ENCODE peak calls at places on chromosomes 3 and 15, in six cellular contexts. K is RWPE2, J is MCF 10A, D is transverse colon, T is lower lobe of right lung, H is neural progenitor cell. W is an unnamed sample.

GRCh38 chr15:71435552-71435951 is 320.3 kb downstream of the THSD4 start:
- DNase-seq in K (no peak), J (no peak), D (no peak), T (no peak), H (no peak), W (no peak)

GRCh38 chr3:88003115-88003755 is 55.6 kb downstream of the CGGBP1 start:
- DNase-seq in K (no peak), J (peak), D (no peak), T (no peak), H (peak), W (no peak)

GRCh38 chr15:31254431-31255175 is 72.0 kb upstream of the KLF13 start:
- DNase-seq in K (peak), J (peak), D (peak), T (no peak), H (no peak), W (no peak)

GRCh38 chr3:25631989-25632388 is 32.7 kb downstream of the TOP2B start:
- DNase-seq in K (no peak), J (no peak), D (no peak), T (no peak), H (no peak), W (no peak)

GRCh38 chr3:108403921-108404320 is 106.5 kb downstream of the MYH15 start:
- DNase-seq in K (no peak), J (no peak), D (no peak), T (no peak), H (no peak), W (no peak)

GRCh38 chr3:109702252-109702651 is 364.9 kb upstream of the DPPA4 start:
- DNase-seq in K (no peak), J (peak), D (no peak), T (no peak), H (no peak), W (no peak)

GRCh38 chr15:33140326-33140725 is 54.2 kb downstream of the FMN1 start:
- DNase-seq in K (no peak), J (no peak), D (no peak), T (no peak), H (no peak), W (no peak)

GRCh38 chr3:108946292-108947290 is 7.1 kb downstream of the GUCA1C start:
- DNase-seq in K (no peak), J (peak), D (no peak), T (no peak), H (no peak), W (no peak)

GRCh38 chr15:35166730-35167359 is 81.8 kb upstream of the NANOGP8 start:
- DNase-seq in K (no peak), J (no peak), D (no peak), T (no peak), H (no peak), W (no peak)

GRCh38 chr3:14216257-14217048 is 37.8 kb downstream of the LSM3 start:
- DNase-seq in K (no peak), J (no peak), D (no peak), T (no peak), H (peak), W (peak)

GRCh38 chr15:84949043-84949442 is 32.6 kb upstream of the PDE8A start:
- DNase-seq in K (no peak), J (no peak), D (no peak), T (no peak), H (no peak), W (no peak)

GRCh38 chr15:60328852-60329443 is 68.8 kb downstream of the ANXA2 start:
- DNase-seq in K (no peak), J (peak), D (no peak), T (no peak), H (peak), W (peak)

GRCh38 chr3:61975199-61975598 is 398.2 kb downstream of the FEZF2 start:
- DNase-seq in K (no peak), J (no peak), D (no peak), T (no peak), H (no peak), W (no peak)

GRCh38 chr3:133595341-133595740 is 21.9 kb downstream of the CDV3 start:
- DNase-seq in K (no peak), J (peak), D (no peak), T (no peak), H (no peak), W (no peak)

GRCh38 chr15:36903195-36903594 is 197.2 kb downstream of the MEIS2 start:
- DNase-seq in K (no peak), J (no peak), D (no peak), T (no peak), H (no peak), W (no peak)

GRCh38 chr3:187924651-187925050 is 179.4 kb upstream of the BCL6 start:
- DNase-seq in K (no peak), J (no peak), D (no peak), T (no peak), H (no peak), W (no peak)

GRCh38 chr3:50369271-50369670 is 9.9 kb upstream of the TMEM115 start:
- DNase-seq in K (no peak), J (no peak), D (no peak), T (no peak), H (no peak), W (no peak)

GRCh38 chr3:128279594-128279880 is 126.3 kb downstream of the EEFSEC start:
- DNase-seq in K (no peak), J (no peak), D (no peak), T (no peak), H (no peak), W (no peak)

GRCh38 chr15:80613762-80614365 is 81.2 kb upstream of the ABHD17C start:
- DNase-seq in K (no peak), J (no peak), D (no peak), T (no peak), H (no peak), W (no peak)

GRCh38 chr3:15050405-15051092 is 14.6 kb downstream of the MRPS25 start:
- DNase-seq in K (no peak), J (no peak), D (peak), T (no peak), H (no peak), W (no peak)

GRCh38 chr3:184776916-184777315 is 35.0 kb upstream of the VPS8 start:
- DNase-seq in K (no peak), J (no peak), D (no peak), T (no peak), H (no peak), W (no peak)

GRCh38 chr15:68558318-68559305 is 20.2 kb upstream of the CORO2B start:
- DNase-seq in K (peak), J (peak), D (peak), T (no peak), H (peak), W (peak)

GRCh38 chr3:176430244-176430893 is 766.9 kb downstream of the TBL1XR1 start:
- DNase-seq in K (no peak), J (peak), D (no peak), T (no peak), H (peak), W (no peak)

GRCh38 chr3:13581485-13582365 is 32.8 kb downstream of the FBLN2 start:
- DNase-seq in K (peak), J (no peak), D (no peak), T (no peak), H (no peak), W (no peak)

GRCh38 chr3:78728406-78729145 is 1039.2 kb downstream of the ROBO1 start:
- DNase-seq in K (no peak), J (peak), D (peak), T (peak), H (peak), W (peak)

GRCh38 chr3:72186485-72186864 is 401.5 kb upstream of the PROK2 start:
- DNase-seq in K (no peak), J (peak), D (no peak), T (no peak), H (no peak), W (no peak)

GRCh38 chr3:72190050-72190449 is 405.1 kb upstream of the PROK2 start:
- DNase-seq in K (no peak), J (no peak), D (no peak), T (no peak), H (no peak), W (no peak)

GRCh38 chr3:72189344-72189743 is 404.4 kb upstream of the PROK2 start:
- DNase-seq in K (no peak), J (no peak), D (no peak), T (no peak), H (no peak), W (no peak)

GRCh38 chr3:72185549-72186484 is 400.9 kb upstream of the PROK2 start:
- DNase-seq in K (no peak), J (peak), D (no peak), T (no peak), H (no peak), W (peak)

DNA sequence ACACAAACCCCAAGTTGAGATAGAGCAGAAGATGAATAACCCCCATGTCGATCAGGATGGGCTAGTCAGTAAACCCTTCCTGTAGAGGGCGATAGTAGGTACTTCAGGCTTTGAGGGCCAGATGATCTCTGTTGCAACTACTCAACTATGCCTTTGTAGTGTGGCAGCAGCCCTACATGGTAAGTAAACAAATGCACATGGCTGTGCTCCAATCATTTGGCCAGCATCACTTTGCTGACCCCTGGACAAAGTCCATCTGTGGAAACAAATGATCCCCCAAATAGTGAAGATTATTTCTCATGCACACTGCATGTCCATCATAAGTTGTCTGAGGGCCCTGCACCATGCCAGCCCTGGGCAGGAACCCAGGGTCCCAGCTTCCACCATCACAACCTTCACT is 402.2 kb upstream of the PROK2 start:
- DNase-seq in K (no peak), J (no peak), D (no peak), T (no peak), H (peak), W (no peak)
- TF ChIP-seq CTCF in K (no peak), J (no peak), D (no peak), T (peak), H (peak), W (no peak)

DNA sequence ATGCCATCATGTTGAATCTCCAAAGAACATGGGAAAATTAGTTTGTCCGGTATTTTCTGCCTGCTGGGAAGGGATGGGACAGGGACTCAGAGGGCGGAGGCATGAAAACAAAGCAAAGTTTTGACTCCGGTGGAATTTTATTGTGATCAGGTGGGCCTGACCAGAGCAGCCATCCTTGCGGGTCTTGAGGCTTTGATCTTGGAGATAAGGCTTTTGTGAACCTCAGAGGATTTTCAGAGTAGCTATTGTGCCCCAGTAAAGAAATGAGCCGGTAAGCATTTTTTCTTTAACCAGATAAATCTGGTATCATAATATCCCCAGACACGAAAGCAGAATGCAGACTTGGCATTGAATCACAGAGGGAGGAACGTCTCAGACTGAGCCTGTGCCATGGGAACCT is 99.4 kb upstream of the TNIK start:
- DNase-seq in K (no peak), J (no peak), D (no peak), T (no peak), H (no peak), W (no peak)
- TF ChIP-seq CTCF in K (no peak), J (no peak), D (no peak), T (no peak), H (no peak), W (no peak)

GRCh38 chr3:179653777-179654117 is 907 bp downstream of the USP13 start:
- DNase-seq in K (no peak), J (no peak), D (peak), T (peak), H (no peak), W (peak)

GRCh38 chr3:179652467-179653105 is at the start of gene USP13:
- DNase-seq in K (no peak), J (peak), D (peak), T (peak), H (peak), W (peak)

GRCh38 chr3:179655236-179655635 is 2.4 kb downstream of the USP13 start:
- DNase-seq in K (no peak), J (no peak), D (no peak), T (no peak), H (no peak), W (no peak)

GRCh38 chr3:179651687-179652466 is 963 bp upstream of the USP13 start:
- DNase-seq in K (no peak), J (no peak), D (no peak), T (no peak), H (no peak), W (no peak)

GRCh38 chr3:179653106-179653776 is 401 bp downstream of the USP13 start:
- DNase-seq in K (peak), J (peak), D (peak), T (peak), H (peak), W (peak)
- TF ChIP-seq CTCF in K (peak), J (no peak), D (no peak), T (no peak), H (no peak), W (no peak)

DNA sequence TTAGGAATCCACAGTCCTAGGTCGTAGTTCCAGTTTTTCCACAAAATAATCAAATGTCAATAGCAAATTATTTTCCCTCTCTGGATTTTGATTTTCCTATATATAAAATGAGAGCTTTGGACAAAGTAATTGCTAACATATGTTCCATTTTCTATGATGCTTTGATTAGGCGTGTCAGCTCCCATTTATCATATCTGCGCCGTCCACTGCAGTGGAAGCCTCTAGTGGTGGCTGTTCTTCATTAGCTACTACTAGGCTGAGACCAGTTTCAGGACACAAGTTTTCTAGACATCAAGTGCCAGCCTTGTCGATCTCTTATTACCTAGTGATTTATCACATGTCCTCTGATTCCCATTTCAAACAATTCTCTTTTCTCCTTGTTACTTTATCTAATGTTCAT is 271.5 kb downstream of the TUSC7 start:
- DNase-seq in K (no peak), J (no peak), D (no peak), T (no peak), H (no peak), W (no peak)
- TF ChIP-seq CTCF in K (no peak), J (no peak), D (no peak), T (no peak), H (no peak), W (no peak)

GRCh38 chr3:66195347-66195783 is 25.4 kb upstream of the SLC25A26 start:
- DNase-seq in K (no peak), J (no peak), D (peak), T (peak), H (peak), W (peak)
- TF ChIP-seq CTCF in K (no peak), J (no peak), D (no peak), T (no peak), H (no peak), W (no peak)

GRCh38 chr15:69559440-69560215 is 107.0 kb downstream of the RPLP1 start:
- DNase-seq in K (no peak), J (peak), D (no peak), T (no peak), H (no peak), W (no peak)
- TF ChIP-seq CTCF in K (no peak), J (no peak), D (no peak), T (no peak), H (no peak), W (no peak)

GRCh38 chr15:57036352-57036751 is 117.9 kb downstream of the TCF12 start:
- DNase-seq in K (no peak), J (no peak), D (no peak), T (no peak), H (no peak), W (no peak)
- TF ChIP-seq CTCF in K (no peak), J (no peak), D (no peak), T (no peak), H (no peak), W (no peak)